ENCODE peak calls at places on chromosomes 7 and 10, in eight cellular contexts. Y, C, H, W, U, S, Q and F are unnamed samples.

GRCh38 chr7:33669251-33669670 is 236.1 kb upstream of the BMPER start:
- DNase-seq in U (no peak), S (peak; percentile 51), Y (no peak), Q (no peak), C (no peak), H (no peak), W (no peak), F (no peak)

GRCh38 chr7:28847176-28847575 is 111.0 kb downstream of the TRIL start:
- DNase-seq in W (no peak), H (no peak), Q (no peak), C (no peak), U (no peak), Y (no peak), S (no peak), F (no peak)

GRCh38 chr7:79692015-79692414 is 238.5 kb upstream of the MAGI2 start:
- DNase-seq in Y (no peak), U (no peak), S (no peak), W (no peak), H (no peak), Q (no peak), C (no peak), F (no peak)

GRCh38 chr10:128178319-128178937 is 52.2 kb upstream of the MKI67 start:
- DNase-seq in C (no peak), U (no peak), Q (no peak), S (peak; percentile 83), W (peak; percentile 73), H (peak; percentile 41), Y (no peak), F (no peak)

GRCh38 chr7:35723011-35723410 is 28.1 kb upstream of the HERPUD2 start:
- DNase-seq in H (no peak), S (no peak), W (no peak), Y (no peak), U (no peak), C (no peak), Q (no peak), F (no peak)

GRCh38 chr10:119509909-119510451 is 32.5 kb downstream of the RGS10 start:
- DNase-seq in H (no peak), W (no peak), S (no peak), Y (peak; percentile 81), C (peak; percentile 73), U (no peak), Q (peak; percentile 92), F (no peak)

GRCh38 chr7:108246227-108246837 is 116.2 kb upstream of the LAMB4 start:
- DNase-seq in S (peak; percentile 8), C (peak; percentile 28), H (no peak), Y (no peak), U (no peak), Q (no peak), W (no peak), F (no peak)

GRCh38 chr10:69881202-69881601 is 79.5 kb downstream of the COL13A1 start:
- DNase-seq in Q (no peak), H (no peak), U (no peak), W (no peak), C (no peak), Y (no peak), S (no peak), F (no peak)

GRCh38 chr10:69481280-69481679 is 30.0 kb downstream of the TSPAN15 start:
- DNase-seq in C (no peak), S (no peak), H (peak; percentile 46), Q (no peak), U (no peak), W (no peak), Y (no peak), F (no peak)

GRCh38 chr7:52656098-52656497 is 379.3 kb upstream of the POM121L12 start:
- DNase-seq in Y (no peak), H (no peak), C (no peak), U (no peak), S (no peak), Q (no peak), W (no peak), F (no peak)

GRCh38 chr10:3172081-3172445 is 519 bp downstream of the PITRM1 start:
- DNase-seq in H (no peak), U (peak; percentile 94), Y (no peak), S (peak; percentile 15), Q (no peak), W (no peak), C (no peak), F (no peak)

GRCh38 chr10:119377905-119378736 is 164.4 kb downstream of the RGS10 start:
- DNase-seq in W (no peak), Y (no peak), C (no peak), S (no peak), Q (no peak), U (no peak), H (no peak), F (no peak)

GRCh38 chr10:33126742-33127141 is 168.7 kb upstream of the ITGB1 start:
- DNase-seq in Y (no peak), S (no peak), W (no peak), U (no peak), Q (no peak), C (no peak), H (no peak), F (no peak)

GRCh38 chr7:158192956-158193355 is 394.7 kb downstream of the PTPRN2 start:
- DNase-seq in Y (no peak), S (no peak), H (no peak), W (no peak), Q (no peak), C (no peak), U (no peak), F (no peak)

GRCh38 chr7:116443101-116443523 is 56.4 kb upstream of the CAV2 start:
- DNase-seq in U (no peak), S (no peak), W (no peak), H (no peak), Y (no peak), C (no peak), Q (no peak), F (no peak)

GRCh38 chr10:65793738-65794425 is 1132.0 kb upstream of the LRRTM3 start:
- DNase-seq in W (no peak), Y (no peak), C (peak; percentile 84), Q (no peak), S (no peak), U (no peak), H (no peak), F (no peak)

GRCh38 chr10:125883198-125883597 is 2.1 kb upstream of the DHX32 start:
- DNase-seq in W (no peak), S (no peak), C (no peak), U (no peak), Q (no peak), H (no peak), Y (no peak), F (no peak)

GRCh38 chr7:108251700-108252099 is 121.5 kb upstream of the LAMB4 start:
- DNase-seq in S (no peak), H (no peak), C (no peak), U (no peak), W (no peak), Q (no peak), Y (no peak), F (no peak)

GRCh38 chr7:131518626-131519025 is 37.8 kb downstream of the PODXL start:
- DNase-seq in Q (peak; percentile 40), W (no peak), S (no peak), Y (no peak), H (no peak), C (peak; percentile 8), U (no peak), F (no peak)

GRCh38 chr10:71850021-71850744 is 868 bp downstream of the PSAP start:
- DNase-seq in U (no peak), Y (no peak), H (no peak), Q (no peak), S (no peak), W (no peak), C (no peak), F (no peak)

GRCh38 chr10:49387029-49387428 is 8.9 kb downstream of the DRGX start:
- DNase-seq in U (no peak), H (no peak), W (no peak), S (no peak), C (no peak), Q (no peak), Y (no peak), F (no peak)

GRCh38 chr7:3518546-3518945 is 217.5 kb downstream of the SDK1 start:
- DNase-seq in W (no peak), H (no peak), U (no peak), Y (no peak), C (no peak), S (no peak), Q (no peak), F (no peak)

GRCh38 chr10:59970396-59971368 is 64.3 kb upstream of the CCDC6 start:
- DNase-seq in H (no peak), C (no peak), Y (no peak), S (peak; percentile 71), Q (no peak), U (no peak), W (no peak), F (no peak)

DNA sequence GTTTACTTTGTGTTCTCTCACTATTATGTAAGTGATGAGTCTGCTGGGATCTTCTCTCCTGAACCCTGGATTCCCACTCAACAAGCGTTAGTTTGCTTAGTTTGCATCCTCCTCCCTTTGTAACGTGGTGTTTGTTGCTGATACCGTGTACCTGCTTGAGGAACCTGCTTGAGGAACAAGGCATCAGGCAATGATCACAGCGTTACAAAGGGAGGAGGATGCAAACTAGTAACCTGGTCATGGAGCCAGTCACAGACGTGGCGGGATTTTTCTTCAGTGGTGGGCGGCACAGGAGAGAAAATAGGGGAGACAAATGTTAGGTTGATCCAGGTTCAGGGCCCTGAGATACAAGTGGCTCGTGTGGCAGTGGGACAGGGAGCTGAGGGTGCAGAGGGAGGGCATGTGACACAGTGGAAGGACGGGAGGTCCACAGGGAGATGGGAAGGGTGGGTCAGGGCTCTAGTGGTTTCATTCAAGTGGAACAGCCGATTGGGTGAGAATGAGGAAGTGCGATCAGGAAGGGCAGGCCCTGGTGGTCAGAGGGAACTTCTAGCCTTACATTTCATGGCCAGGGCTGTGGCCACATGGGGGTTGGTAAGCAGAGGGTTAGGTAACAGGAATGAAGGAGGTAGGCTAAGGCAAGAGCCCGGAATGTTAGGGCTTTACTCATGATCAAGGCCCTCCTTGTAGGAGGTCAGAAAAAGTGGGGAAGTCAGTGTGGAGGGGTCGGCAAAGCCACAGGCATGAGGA is 38.0 kb downstream of the SNX10 start:
- DNase-seq in Q (peak; percentile 70), S (no peak), U (no peak), H (peak; percentile 87), W (no peak), Y (no peak), C (no peak), F (no peak)
- TF ChIP-seq POLR2AphosphoS5 in Q (no peak), S (no peak), U (no peak), H (peak; percentile 47), W (no peak), Y (no peak), C (no peak), F (no peak)

GRCh38 chr7:13577566-13578145 is 411.8 kb downstream of the ETV1 start:
- DNase-seq in C (no peak), S (no peak), W (no peak), H (no peak), U (no peak), Q (no peak), Y (no peak), F (no peak)
- TF ChIP-seq POLR2AphosphoS5 in C (no peak), S (no peak), W (no peak), H (no peak), U (no peak), Q (no peak), Y (no peak), F (no peak)

GRCh38 chr10:102644066-102644645 is at the start of gene TRIM8:
- DNase-seq in Y (no peak), C (peak; percentile 56), Q (no peak), W (peak; percentile 65), H (peak; percentile 44), U (no peak), S (peak; percentile 67), F (no peak)
- TF ChIP-seq POLR2AphosphoS5 in Y (no peak), C (no peak), Q (no peak), W (no peak), H (peak; percentile 6), U (no peak), S (no peak), F (no peak)

GRCh38 chr7:129952164-129952652 is 552 bp downstream of the UBE2H start:
- DNase-seq in H (peak; percentile 45), Y (peak; percentile 58), Q (peak; percentile 71), S (peak; percentile 47), C (peak; percentile 60), U (no peak), W (peak; percentile 70), F (no peak)
- TF ChIP-seq POLR2AphosphoS5 in H (no peak), Y (peak; percentile 23), Q (no peak), S (no peak), C (no peak), U (no peak), W (peak; percentile 4), F (no peak)